ENCODE peak calls at places on chromosomes 13 and 19, in seven cellular contexts. K is DND-41, J is IMR-90, V is mesenchymal stem cell, C is PC-3, H is GM23248, L is osteoblast. G is an unnamed sample.

GRCh38 chr13:98291658-98292057 is 114.6 kb upstream of the RNF113B start:
- DNase-seq in K (no peak), J (no peak), V (no peak), C (no peak), H (no peak), L (no peak), G (no peak)

GRCh38 chr19:17447704-17448189 is 721 bp downstream of the TMEM221 start:
- DNase-seq in K (no peak), J (no peak), V (no peak), C (no peak), H (no peak), L (peak; percentile 21), G (no peak)

GRCh38 chr19:56423276-56423984 is 19.3 kb downstream of the ZNF583 start:
- DNase-seq in K (no peak), J (no peak), V (peak; percentile 9), C (no peak), H (peak; percentile 7), L (no peak), G (no peak)

GRCh38 chr19:58516246-58516836 is 3.3 kb downstream of the ZBTB45 start:
- DNase-seq in K (no peak), J (no peak), V (no peak), C (no peak), H (no peak), L (peak; percentile 68), G (no peak)

GRCh38 chr13:44627441-44627840 is 51.3 kb upstream of the TSC22D1 start:
- DNase-seq in K (no peak), J (peak; percentile 25), V (no peak), C (peak; percentile 49), H (peak; percentile 43), L (peak; percentile 66), G (no peak)

GRCh38 chr19:12859546-12859945 is 21.2 kb downstream of the MAST1 start:
- DNase-seq in K (no peak), J (peak; percentile 33), V (no peak), C (no peak), H (no peak), L (no peak), G (no peak)

GRCh38 chr13:101424381-101425155 is 8.3 kb upstream of the NALCN start:
- DNase-seq in K (no peak), J (peak; percentile 57), V (no peak), C (peak; percentile 33), H (peak; percentile 45), L (no peak), G (no peak)

GRCh38 chr19:38004505-38005223 is 97.7 kb downstream of the SIPA1L3 start:
- DNase-seq in K (peak; percentile 9), J (peak; percentile 98), V (peak; percentile 97), C (peak; percentile 72), H (peak; percentile 97), L (peak; percentile 96), G (peak; percentile 95)

GRCh38 chr13:20401958-20402856 is 123.5 kb downstream of the CRYL1 start:
- DNase-seq in K (no peak), J (peak; percentile 59), V (peak; percentile 30), C (peak; percentile 91), H (peak; percentile 75), L (peak; percentile 86), G (no peak)

GRCh38 chr19:8578642-8579265 is 1.5 kb upstream of the MYO1F start:
- DNase-seq in K (peak; percentile 82), J (peak; percentile 53), V (peak; percentile 65), C (peak; percentile 86), H (peak; percentile 74), L (peak; percentile 93), G (no peak)

GRCh38 chr13:113001251-113002140 is 32.5 kb downstream of the MCF2L start:
- DNase-seq in K (no peak), J (peak; percentile 3), V (peak; percentile 18), C (peak; percentile 26), H (peak; percentile 12), L (no peak), G (no peak)

GRCh38 chr13:35927554-35927953 is 203.6 kb downstream of the DCLK1 start:
- DNase-seq in K (no peak), J (peak; percentile 97), V (peak; percentile 61), C (no peak), H (peak; percentile 84), L (peak; percentile 18), G (no peak)

GRCh38 chr13:88031980-88032562 is 360.9 kb downstream of the SLITRK5 start:
- DNase-seq in K (no peak), J (peak; percentile 0), V (peak; percentile 23), C (peak; percentile 45), H (peak; percentile 47), L (no peak), G (no peak)

GRCh38 chr19:34808566-34808965 is 35.6 kb upstream of the ZNF599 start:
- DNase-seq in K (no peak), J (peak; percentile 67), V (peak; percentile 14), C (peak; percentile 66), H (peak; percentile 73), L (peak; percentile 72), G (no peak)

GRCh38 chr19:29630661-29631060 is 24.6 kb downstream of the POP4 start:
- DNase-seq in K (no peak), J (no peak), V (no peak), C (no peak), H (peak; percentile 20), L (no peak), G (no peak)

GRCh38 chr13:111460548-111461444 is 140.4 kb downstream of the TEX29 start:
- DNase-seq in K (peak; percentile 26), J (peak; percentile 47), V (peak; percentile 10), C (peak; percentile 31), H (peak; percentile 78), L (no peak), G (no peak)

GRCh38 chr19:11576186-11576585 is 1.3 kb downstream of the ACP5 start:
- DNase-seq in K (no peak), J (no peak), V (no peak), C (no peak), H (no peak), L (peak; percentile 18), G (no peak)

GRCh38 chr13:66559093-66559492 is 671.0 kb downstream of the PCDH9 start:
- DNase-seq in K (no peak), J (peak; percentile 72), V (no peak), C (peak; percentile 6), H (no peak), L (peak; percentile 65), G (no peak)

GRCh38 chr13:66562054-66562453 is 668.1 kb downstream of the PCDH9 start:
- DNase-seq in K (no peak), J (no peak), V (no peak), C (no peak), H (no peak), L (no peak), G (no peak)

GRCh38 chr13:66560991-66561390 is 669.1 kb downstream of the PCDH9 start:
- DNase-seq in K (no peak), J (no peak), V (no peak), C (no peak), H (no peak), L (no peak), G (no peak)

GRCh38 chr13:66558511-66558910 is 671.6 kb downstream of the PCDH9 start:
- DNase-seq in K (no peak), J (peak; percentile 30), V (peak; percentile 18), C (no peak), H (no peak), L (peak; percentile 58), G (no peak)

GRCh38 chr13:66560189-66560588 is 669.9 kb downstream of the PCDH9 start:
- DNase-seq in K (no peak), J (no peak), V (no peak), C (no peak), H (no peak), L (no peak), G (no peak)
- H2AFZ ChIP-seq in K (no peak overlapping the region), J (peak overlapping the region; percentile 56), V (no peak overlapping the region), C (no peak overlapping the region), H (no peak overlapping the region), L (no peak overlapping the region), G (no peak overlapping the region)

DNA sequence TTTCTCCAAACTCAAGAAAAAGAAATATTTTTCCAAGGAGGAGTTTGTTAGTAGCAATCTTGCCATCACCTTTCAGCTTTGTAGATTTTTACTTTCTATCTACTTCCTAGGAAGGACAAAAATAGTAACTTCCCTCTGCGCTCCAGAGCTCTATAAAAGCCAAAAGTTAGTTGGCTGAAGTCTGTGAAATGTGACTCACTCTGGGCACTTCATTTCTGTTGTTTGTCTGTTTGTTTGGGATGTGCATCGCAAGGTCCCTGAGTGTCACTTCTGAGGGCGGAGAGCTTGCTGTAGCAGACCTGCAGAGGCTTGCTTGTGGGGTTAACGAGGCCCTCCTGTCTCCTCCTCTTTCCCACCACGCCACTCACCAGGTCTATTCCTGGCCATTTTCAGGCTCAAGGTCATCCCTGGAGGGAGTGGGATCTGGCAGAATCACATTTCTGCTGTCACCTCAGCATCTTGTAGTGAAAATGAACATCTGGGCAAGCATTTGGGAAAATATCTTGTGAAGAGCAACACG is 307.6 kb downstream of the GPC6 start:
- DNase-seq in K (no peak), J (no peak), V (peak; percentile 56), C (no peak), H (peak; percentile 65), L (peak; percentile 27), G (no peak)
- H2AFZ ChIP-seq in K (no peak overlapping the region), J (no peak overlapping the region), V (no peak overlapping the region), C (no peak overlapping the region), H (peak overlapping the region; percentile 60), L (peak overlapping the region; percentile 6), G (no peak overlapping the region)

DNA sequence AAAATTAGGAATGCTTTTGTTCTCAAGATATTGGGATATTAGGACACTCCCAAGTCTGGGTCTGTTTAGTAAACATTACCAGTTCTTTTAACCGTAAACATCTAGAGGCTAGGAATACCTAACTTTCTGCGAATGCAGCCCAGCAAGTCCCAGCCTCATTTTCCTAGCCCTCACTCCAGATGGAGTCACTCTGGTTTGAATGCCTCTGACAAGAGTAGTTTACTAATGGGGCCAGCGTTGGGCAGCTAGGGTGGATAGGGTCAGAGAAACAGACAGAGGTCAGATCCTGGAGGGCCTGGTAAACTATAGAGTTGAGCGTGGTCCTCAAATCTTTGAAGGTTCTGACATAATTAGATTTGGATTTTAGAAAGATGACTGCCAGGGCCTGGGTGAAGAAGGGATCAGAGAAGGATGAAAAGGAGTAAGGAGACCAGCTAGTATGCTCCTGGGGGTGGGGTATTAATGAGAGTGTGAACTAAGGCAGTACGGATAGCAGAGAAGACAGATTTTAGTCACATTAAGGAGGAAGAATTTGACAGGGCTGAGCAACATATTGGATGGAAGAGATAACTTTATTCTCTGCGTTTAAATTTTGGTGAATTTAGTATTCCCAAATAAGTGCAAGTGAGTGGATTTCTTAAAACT is 53.7 kb downstream of the WDFY2 start:
- DNase-seq in K (no peak), J (no peak), V (peak; percentile 46), C (no peak), H (no peak), L (no peak), G (no peak)
- H2AFZ ChIP-seq in K (no peak overlapping the region), J (no peak overlapping the region), V (no peak overlapping the region), C (no peak overlapping the region), H (no peak overlapping the region), L (no peak overlapping the region), G (no peak overlapping the region)

DNA sequence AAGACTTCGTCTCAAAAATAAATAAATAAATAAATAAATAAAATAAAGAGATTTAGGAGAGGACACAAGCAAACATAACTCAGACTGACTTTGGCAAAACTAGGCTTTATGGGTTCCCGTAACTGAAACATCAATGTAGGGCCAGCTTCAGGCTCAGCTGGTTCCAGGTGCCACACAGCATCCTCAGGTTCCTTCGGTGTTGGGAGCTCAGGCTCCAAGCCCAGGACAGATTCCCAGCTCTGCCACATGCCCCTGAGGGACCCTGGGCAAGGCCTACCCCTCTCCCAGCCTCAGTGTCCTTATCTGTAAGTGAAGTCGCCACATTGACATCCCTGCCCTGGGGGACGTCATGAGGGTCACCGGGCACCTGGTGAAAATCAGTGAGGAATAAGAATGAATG is 18.7 kb downstream of the MISP start:
- DNase-seq in K (no peak), J (no peak), V (no peak), C (no peak), H (no peak), L (peak; percentile 36), G (no peak)
- H2AFZ ChIP-seq in K (no peak overlapping the region), J (no peak overlapping the region), V (no peak overlapping the region), C (no peak overlapping the region), H (no peak overlapping the region), L (no peak overlapping the region), G (no peak overlapping the region)